ENCODE peak calls at places on chromosome 20, in four cellular contexts. E is AG10803, A is DND-41, X is lower leg skin. V is an unnamed sample.

GRCh38 chr20:39473533-39473932 is 511.4 kb downstream of the DHX35 start:
- DNase-seq in E (no peak), A (no peak), X (no peak), V (no peak)

GRCh38 chr20:17646901-17647301 is 35.1 kb downstream of the RRBP1 start:
- DNase-seq in E (no peak), A (no peak), X (no peak), V (no peak)

GRCh38 chr20:20552076-20552475 is 160.4 kb downstream of the RALGAPA2 start:
- DNase-seq in E (no peak), A (no peak), X (no peak), V (no peak)

GRCh38 chr20:44073675-44074071 is 113.3 kb downstream of the JPH2 start:
- DNase-seq in E (no peak), A (peak), X (no peak), V (no peak)

GRCh38 chr20:64038579-64039292 is 2.8 kb downstream of the C20orf204 start:
- DNase-seq in E (peak), A (peak), X (no peak), V (no peak)

GRCh38 chr20:19083136-19083621 is 129.3 kb upstream of the SLC24A3 start:
- DNase-seq in E (no peak), A (no peak), X (no peak), V (no peak)

GRCh38 chr20:41308290-41308691 is 9.2 kb downstream of the ZHX3 start:
- DNase-seq in E (peak), A (no peak), X (no peak), V (no peak)

GRCh38 chr20:1210501-1210900 is 7.2 kb downstream of the C20orf202 start:
- DNase-seq in E (no peak), A (no peak), X (no peak), V (no peak)

GRCh38 chr20:43590036-43590391 is 723 bp upstream of the IFT52 start:
- DNase-seq in E (no peak), A (peak), X (no peak), V (no peak)

GRCh38 chr20:43717616-43717995 is 9.2 kb downstream of the GTSF1L start:
- DNase-seq in E (no peak), A (no peak), X (no peak), V (no peak)

GRCh38 chr20:59723108-59723500 is 118.8 kb downstream of the PHACTR3 start:
- DNase-seq in E (peak), A (no peak), X (no peak), V (no peak)

GRCh38 chr20:18496042-18496441 is 983 bp downstream of the RBBP9 start:
- DNase-seq in E (no peak), A (no peak), X (no peak), V (no peak)

GRCh38 chr20:1663917-1664316 is 6.3 kb upstream of the SIRPG start:
- DNase-seq in E (peak), A (no peak), X (no peak), V (no peak)

GRCh38 chr20:18180815-18181214 is 43.2 kb downstream of the KAT14 start:
- DNase-seq in E (no peak), A (no peak), X (no peak), V (no peak)

GRCh38 chr20:5216663-5217062 is 89.9 kb downstream of the CDS2 start:
- DNase-seq in E (no peak), A (no peak), X (no peak), V (no peak)

GRCh38 chr20:47289989-47290388 is 66.5 kb downstream of the ZMYND8 start:
- DNase-seq in E (no peak), A (no peak), X (no peak), V (no peak)

GRCh38 chr20:20412750-20413149 is 44.8 kb downstream of the INSM1 start:
- DNase-seq in E (no peak), A (no peak), X (no peak), V (no peak)

GRCh38 chr20:63641792-63642517 is 11.3 kb downstream of the STMN3 start:
- DNase-seq in E (peak), A (peak), X (peak), V (peak)

GRCh38 chr20:63538204-63539091 is 1.3 kb upstream of the PTK6 start:
- DNase-seq in E (peak), A (no peak), X (peak), V (no peak)

GRCh38 chr20:38369387-38369786 is 23.1 kb downstream of the LBP start:
- DNase-seq in E (no peak), A (no peak), X (no peak), V (no peak)

GRCh38 chr20:50242863-50243609 is 52.4 kb downstream of the CEBPB start:
- DNase-seq in E (no peak), A (no peak), X (no peak), V (no peak)

GRCh38 chr20:44031001-44031574 is 116.4 kb downstream of the TOX2 start:
- DNase-seq in E (no peak), A (peak), X (no peak), V (no peak)

GRCh38 chr20:46000571-46001145 is 8.1 kb upstream of the MMP9 start:
- DNase-seq in E (no peak), A (no peak), X (no peak), V (no peak)

GRCh38 chr20:40942015-40942414 is 86.6 kb upstream of the TOP1 start:
- DNase-seq in E (no peak), A (no peak), X (no peak), V (no peak)

GRCh38 chr20:15109494-15109893 is 772.1 kb upstream of the FLRT3 start:
- DNase-seq in E (no peak), A (no peak), X (no peak), V (no peak)

GRCh38 chr20:48544402-48545333 is 283.1 kb downstream of the PREX1 start:
- DNase-seq in E (no peak), A (no peak), X (no peak), V (no peak)

GRCh38 chr20:11949711-11950110 is 32.0 kb downstream of the BTBD3 start:
- DNase-seq in E (no peak), A (no peak), X (no peak), V (no peak)

GRCh38 chr20:19100975-19101374 is 111.5 kb upstream of the SLC24A3 start:
- DNase-seq in E (no peak), A (no peak), X (no peak), V (no peak)

GRCh38 chr20:24109008-24109407 is 120.4 kb upstream of the GGTLC1 start:
- DNase-seq in E (peak), A (no peak), X (no peak), V (no peak)

GRCh38 chr20:44079291-44079690 is 107.7 kb downstream of the JPH2 start:
- DNase-seq in E (no peak), A (no peak), X (no peak), V (no peak)

GRCh38 chr20:50032955-50033666 is 50.3 kb downstream of the SNAI1 start:
- DNase-seq in E (no peak), A (no peak), X (no peak), V (no peak)

GRCh38 chr20:17655286-17655651 is 26.8 kb downstream of the RRBP1 start:
- DNase-seq in E (peak), A (no peak), X (no peak), V (no peak)

GRCh38 chr20:18524646-18525045 is 16.9 kb downstream of the SEC23B start:
- DNase-seq in E (peak), A (no peak), X (no peak), V (no peak)

GRCh38 chr20:14865169-14865568 is 527.8 kb upstream of the FLRT3 start:
- DNase-seq in E (no peak), A (peak), X (no peak), V (no peak)

GRCh38 chr20:1119128-1119505 is 715 bp downstream of the PSMF1 start:
- DNase-seq in E (no peak), A (peak), X (no peak), V (no peak)

GRCh38 chr20:56422131-56422823 is 10.2 kb downstream of the CASS4 start:
- DNase-seq in E (peak), A (no peak), X (no peak), V (no peak)

GRCh38 chr20:48769111-48769879 is 58.5 kb downstream of the PREX1 start:
- DNase-seq in E (no peak), A (peak), X (no peak), V (no peak)

DNA sequence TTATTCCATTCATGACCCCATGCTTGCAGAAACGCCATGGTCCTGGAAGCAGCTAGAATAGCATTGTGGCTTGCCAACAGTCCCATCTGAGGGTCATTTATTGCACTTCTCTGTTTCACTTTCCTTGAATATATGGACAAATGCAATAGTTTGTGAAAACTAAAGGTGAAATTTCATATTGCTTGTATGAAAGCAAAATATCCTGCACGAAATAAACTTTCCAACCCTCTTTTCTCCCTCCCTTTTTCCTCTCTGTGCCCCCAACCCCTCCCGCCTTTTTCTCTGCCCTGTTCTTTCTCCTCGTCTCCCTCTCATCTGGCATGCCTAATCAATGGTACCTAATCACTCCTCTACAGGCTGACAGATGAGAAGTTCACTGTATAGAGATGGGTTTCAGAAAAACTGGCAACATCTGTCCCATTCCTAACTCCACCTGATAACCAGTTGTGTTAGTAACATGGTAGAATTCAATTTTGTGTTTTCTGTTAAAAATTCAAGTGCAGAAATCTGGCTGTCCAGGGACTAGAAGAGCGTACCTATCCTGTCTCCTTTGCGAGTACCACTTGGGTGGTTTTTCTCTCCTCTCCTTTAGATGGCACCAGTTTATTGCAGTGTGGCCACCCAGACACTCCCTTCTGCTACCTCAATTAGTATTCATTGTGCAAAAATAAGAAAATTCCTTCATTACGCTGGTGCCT is 198.6 kb downstream of the FOXA2 start:
- DNase-seq in E (no peak), A (no peak), X (no peak), V (no peak)
- TF ChIP-seq CTCF in E (no peak), A (peak), X (no peak), V (no peak)

DNA sequence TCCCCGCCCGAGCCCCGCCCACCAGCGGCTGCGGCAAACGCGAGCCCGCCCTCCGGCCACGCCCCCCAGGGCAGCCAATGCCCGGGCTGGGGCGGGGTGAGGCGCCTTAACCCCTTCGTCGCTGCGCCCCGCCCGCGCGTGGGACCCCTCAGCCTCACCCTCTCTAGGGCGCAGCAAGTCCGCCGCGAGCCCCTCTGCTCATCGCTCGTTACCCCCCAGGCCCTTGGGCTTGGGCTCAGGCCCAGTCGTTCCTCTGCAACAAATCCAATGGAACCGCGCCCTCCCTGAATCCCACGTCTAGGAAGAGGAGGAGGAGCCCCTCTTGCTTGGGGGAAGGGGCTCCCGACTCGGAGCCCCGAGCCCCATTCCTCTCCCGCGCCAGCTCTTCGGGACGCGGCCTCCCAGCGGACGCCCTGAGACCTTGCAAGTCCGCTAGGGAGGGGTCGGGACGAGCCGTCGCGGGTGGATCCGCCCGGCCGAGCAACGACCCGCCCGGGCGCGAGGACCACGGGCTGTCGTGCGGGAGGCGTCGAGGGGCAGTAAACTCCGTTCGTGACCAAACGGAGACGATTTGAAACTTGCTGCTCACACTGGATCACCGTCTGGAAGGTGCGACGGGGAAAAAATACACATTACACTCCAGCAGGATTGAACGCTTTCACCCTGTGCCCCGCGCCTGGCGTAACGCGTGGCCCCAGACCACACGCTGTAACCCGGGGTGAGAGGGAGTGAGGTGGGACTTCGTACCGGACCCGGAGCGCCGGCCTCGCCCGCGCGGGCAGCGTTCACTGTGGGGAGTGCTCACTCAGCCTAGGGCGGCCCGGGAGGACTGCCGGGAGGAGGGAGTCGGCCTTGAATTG is 463 bp upstream of the LZTS3 start:
- DNase-seq in E (peak), A (peak), X (peak), V (peak)
- TF ChIP-seq CTCF in E (peak), A (no peak), X (peak), V (no peak)

DNA sequence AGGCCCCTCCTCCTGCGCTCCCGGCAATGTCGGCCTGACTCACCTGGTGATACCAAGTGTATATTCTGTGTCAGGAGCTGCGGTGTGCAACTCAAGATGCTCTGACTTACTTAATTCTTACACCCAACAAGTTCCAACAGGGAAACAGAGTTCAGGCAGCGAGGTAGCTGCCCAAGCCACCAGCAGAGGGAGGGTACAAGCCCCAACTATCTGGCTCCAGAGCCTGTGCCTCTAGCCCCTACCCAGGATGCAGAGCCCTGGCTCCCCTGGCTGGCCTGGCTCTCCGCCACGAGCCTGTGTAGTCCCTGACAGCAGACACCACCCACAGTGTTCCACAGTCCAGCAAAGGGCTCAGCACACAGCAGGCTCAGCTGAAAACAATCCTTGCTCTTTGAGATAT is 34.9 kb downstream of the C20orf203 start:
- DNase-seq in E (no peak), A (no peak), X (no peak), V (no peak)
- TF ChIP-seq CTCF in E (no peak), A (peak), X (no peak), V (no peak)

DNA sequence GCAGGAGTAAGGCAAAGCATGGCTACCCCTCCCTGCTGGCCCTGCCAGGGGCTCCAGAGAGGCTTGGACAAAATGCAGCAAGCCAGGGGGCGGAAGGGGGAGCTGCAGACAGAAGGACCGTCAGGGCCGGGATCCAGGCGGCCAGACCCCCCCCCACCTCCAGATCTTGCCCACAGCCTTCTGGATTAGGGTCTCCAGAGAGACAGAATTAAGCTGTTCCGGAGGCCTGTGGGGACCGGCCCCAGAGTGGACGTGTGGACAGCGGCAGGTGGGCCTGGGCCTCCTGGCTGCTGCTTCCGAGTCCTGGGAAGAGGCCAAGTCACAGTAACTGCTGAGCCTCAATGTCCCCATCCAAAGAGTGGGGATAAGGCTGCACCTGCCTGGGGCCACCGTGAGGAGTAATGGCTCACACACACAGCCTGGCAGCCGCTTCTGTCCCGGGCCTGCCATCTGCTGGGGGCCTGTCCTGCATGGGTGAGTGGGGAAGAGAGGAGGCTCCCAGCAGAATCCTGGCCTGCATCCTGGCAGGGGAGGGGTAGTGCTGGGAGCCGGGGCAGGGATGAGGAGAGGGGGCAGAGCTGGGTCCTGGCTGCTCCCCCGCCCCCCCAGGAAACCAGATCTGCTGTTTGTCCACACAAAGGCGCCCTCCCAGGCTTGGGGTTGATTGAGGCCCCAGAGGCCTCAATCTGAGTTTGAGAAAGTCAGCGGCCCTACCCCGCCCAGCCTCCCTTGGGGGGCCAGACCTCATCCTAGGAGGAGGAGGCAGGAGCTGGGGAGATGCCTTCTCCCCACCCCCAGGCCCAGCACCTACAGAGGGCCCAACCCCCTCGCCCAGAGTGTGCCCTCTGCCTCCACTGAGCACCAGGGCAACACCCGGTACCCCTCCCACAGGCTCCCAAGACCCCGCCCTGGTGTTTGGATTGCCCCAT is 3.9 kb downstream of the LAMA5 start:
- DNase-seq in E (no peak), A (no peak), X (no peak), V (no peak)
- TF ChIP-seq CTCF in E (no peak), A (peak), X (no peak), V (no peak)

GRCh38 chr20:57473246-57474042 is 51.5 kb downstream of the CTCFL start:
- DNase-seq in E (no peak), A (peak), X (no peak), V (no peak)
- TF ChIP-seq CTCF in E (peak), A (no peak), X (no peak), V (no peak)

DNA sequence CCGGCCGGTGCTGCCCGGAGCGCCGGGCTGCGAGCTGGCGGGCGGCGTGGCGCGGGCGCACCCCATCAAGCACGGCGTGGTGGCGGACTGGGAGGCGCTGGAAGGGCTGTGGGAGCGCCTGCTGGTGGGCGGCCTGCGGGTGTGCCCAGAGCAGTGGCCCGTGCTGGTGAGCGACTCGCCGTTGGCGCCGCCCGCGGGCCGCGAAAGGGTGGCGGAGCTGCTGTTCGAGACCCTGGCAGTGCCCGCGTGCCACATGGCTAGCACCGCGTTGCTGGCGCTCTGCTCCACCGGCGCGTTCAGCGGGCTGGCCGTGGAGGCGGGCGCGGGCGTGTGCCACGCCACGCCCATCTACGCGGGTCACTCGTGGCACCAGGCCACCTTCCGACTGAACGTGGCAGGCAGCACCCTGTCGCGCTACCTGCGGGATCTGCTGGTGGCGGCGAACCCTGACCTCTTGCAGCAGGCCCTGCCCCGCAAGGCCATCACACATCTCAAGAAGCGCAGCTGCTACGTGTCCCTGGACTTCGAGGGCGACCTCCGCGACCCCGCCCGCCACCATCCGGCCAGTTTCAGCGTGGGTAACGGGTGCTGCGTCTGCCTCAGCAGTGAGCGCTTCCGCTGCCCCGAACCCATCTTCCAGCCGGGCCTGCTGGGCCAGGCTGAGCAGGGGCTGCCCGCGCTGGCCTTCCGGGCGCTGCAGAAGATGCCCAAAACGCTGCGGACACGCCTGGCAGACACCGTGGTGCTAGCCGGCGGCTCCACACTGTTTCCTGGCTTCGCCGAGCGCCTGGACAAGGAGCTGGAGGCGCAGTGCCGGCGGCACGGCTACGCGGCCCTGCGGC is 723 bp downstream of the ACTL10 start:
- DNase-seq in E (peak), A (no peak), X (no peak), V (no peak)
- TF ChIP-seq CTCF in E (no peak), A (no peak), X (peak), V (no peak)

V was measured in omental fat pad.